ENCODE peak calls at places on chromosome 1, in five cellular contexts. One of them, this sample, is unnamed.
A peak's percentile ranks its signal among the peaks of the same experiment; 100 is the strongest.

GRCh38 chr1:209861242-209861641 is 33.5 kb downstream of the UTP25 start:
- DNase-seq in stomach: no peak
- DNase-seq in HepG2: no peak
- DNase-seq in ascending aorta: no peak
- DNase-seq in thyroid gland: no peak
- DNase-seq in this sample: no peak

GRCh38 chr1:150567341-150567716 is 12.1 kb downstream of the MCL1 start:
- DNase-seq in stomach: no peak
- DNase-seq in HepG2: no peak
- DNase-seq in ascending aorta: no peak
- DNase-seq in thyroid gland: no peak
- DNase-seq in this sample: peak; percentile 63

GRCh38 chr1:155504207-155504606 is 58.4 kb downstream of the ASH1L start:
- DNase-seq in stomach: no peak
- DNase-seq in HepG2: peak; percentile 32
- DNase-seq in ascending aorta: no peak
- DNase-seq in thyroid gland: no peak
- DNase-seq in this sample: peak; percentile 39

GRCh38 chr1:53275566-53275965 is 37.2 kb upstream of the MAGOH start:
- DNase-seq in stomach: no peak
- DNase-seq in HepG2: no peak
- DNase-seq in ascending aorta: no peak
- DNase-seq in thyroid gland: no peak
- DNase-seq in this sample: no peak

GRCh38 chr1:214901718-214902117 is 180.8 kb upstream of the KCNK2 start:
- DNase-seq in stomach: no peak
- DNase-seq in HepG2: no peak
- DNase-seq in ascending aorta: no peak
- DNase-seq in thyroid gland: peak; percentile 7
- DNase-seq in this sample: no peak

GRCh38 chr1:230976825-230977747 is 1.6 kb downstream of the TTC13 start:
- DNase-seq in stomach: no peak
- DNase-seq in HepG2: no peak
- DNase-seq in ascending aorta: no peak
- DNase-seq in thyroid gland: no peak
- DNase-seq in this sample: peak; percentile 41

GRCh38 chr1:51519857-51520699 is 1.0 kb upstream of the EPS15 start:
- DNase-seq in stomach: no peak
- DNase-seq in HepG2: no peak
- DNase-seq in ascending aorta: no peak
- DNase-seq in thyroid gland: no peak
- DNase-seq in this sample: peak; percentile 74

GRCh38 chr1:112358798-112359408 is 37.1 kb upstream of the CTTNBP2NL start:
- DNase-seq in stomach: peak; percentile 64
- DNase-seq in HepG2: peak; percentile 30
- DNase-seq in ascending aorta: peak; percentile 87
- DNase-seq in thyroid gland: peak; percentile 64
- DNase-seq in this sample: peak; percentile 49

GRCh38 chr1:69139007-69139406 is 428.7 kb upstream of the LRRC7 start:
- DNase-seq in stomach: no peak
- DNase-seq in HepG2: no peak
- DNase-seq in ascending aorta: no peak
- DNase-seq in thyroid gland: no peak
- DNase-seq in this sample: no peak

GRCh38 chr1:24181619-24182018 is 5.5 kb downstream of the IFNLR1 start:
- DNase-seq in stomach: no peak
- DNase-seq in HepG2: no peak
- DNase-seq in ascending aorta: no peak
- DNase-seq in thyroid gland: peak; percentile 92
- DNase-seq in this sample: no peak

GRCh38 chr1:115976062-115976899 is at the start of gene SLC22A15:
- DNase-seq in stomach: peak; percentile 69
- DNase-seq in HepG2: no peak
- DNase-seq in ascending aorta: peak; percentile 79
- DNase-seq in thyroid gland: peak; percentile 62
- DNase-seq in this sample: peak; percentile 21

GRCh38 chr1:63817700-63818099 is 43.9 kb downstream of the ROR1 start:
- DNase-seq in stomach: no peak
- DNase-seq in HepG2: no peak
- DNase-seq in ascending aorta: no peak
- DNase-seq in thyroid gland: no peak
- DNase-seq in this sample: no peak

GRCh38 chr1:117650840-117651568 is 45.2 kb downstream of the TENT5C start:
- DNase-seq in stomach: no peak
- DNase-seq in HepG2: no peak
- DNase-seq in ascending aorta: no peak
- DNase-seq in thyroid gland: no peak
- DNase-seq in this sample: no peak

GRCh38 chr1:117646007-117646913 is 40.4 kb downstream of the TENT5C start:
- DNase-seq in stomach: no peak
- DNase-seq in HepG2: no peak
- DNase-seq in ascending aorta: peak; percentile 39
- DNase-seq in thyroid gland: no peak
- DNase-seq in this sample: peak; percentile 70

GRCh38 chr1:117645343-117645742 is 39.5 kb downstream of the TENT5C start:
- DNase-seq in stomach: no peak
- DNase-seq in HepG2: no peak
- DNase-seq in ascending aorta: peak; percentile 8
- DNase-seq in thyroid gland: no peak
- DNase-seq in this sample: no peak

GRCh38 chr1:117646956-117647355 is 41.1 kb downstream of the TENT5C start:
- DNase-seq in stomach: no peak
- DNase-seq in HepG2: no peak
- DNase-seq in ascending aorta: no peak
- DNase-seq in thyroid gland: no peak
- DNase-seq in this sample: no peak

GRCh38 chr1:117648015-117648414 is 42.2 kb downstream of the TENT5C start:
- DNase-seq in stomach: no peak
- DNase-seq in HepG2: no peak
- DNase-seq in ascending aorta: no peak
- DNase-seq in thyroid gland: no peak
- DNase-seq in this sample: no peak
- H3K4me3 ChIP-seq in stomach: no peak overlapping the region
- H3K4me3 ChIP-seq in HepG2: no peak overlapping the region
- H3K4me3 ChIP-seq in ascending aorta: no peak overlapping the region
- H3K4me3 ChIP-seq in thyroid gland: no peak overlapping the region
- H3K4me3 ChIP-seq in this sample: no peak overlapping the region

GRCh38 chr1:234620272-234620711 is 10.3 kb upstream of the IRF2BP2 start:
- DNase-seq in stomach: no peak
- DNase-seq in HepG2: no peak
- DNase-seq in ascending aorta: no peak
- DNase-seq in thyroid gland: no peak
- DNase-seq in this sample: no peak
- H3K4me3 ChIP-seq in stomach: no peak overlapping the region
- H3K4me3 ChIP-seq in HepG2: no peak overlapping the region
- H3K4me3 ChIP-seq in ascending aorta: no peak overlapping the region
- H3K4me3 ChIP-seq in thyroid gland: no peak overlapping the region
- H3K4me3 ChIP-seq in this sample: no peak overlapping the region

GRCh38 chr1:85200367-85200869 is 398 bp downstream of the SYDE2 start:
- DNase-seq in stomach: peak; percentile 26
- DNase-seq in HepG2: peak; percentile 15
- DNase-seq in ascending aorta: no peak
- DNase-seq in thyroid gland: peak; percentile 41
- DNase-seq in this sample: no peak

GRCh38 chr1:85199667-85200366 is 999 bp downstream of the SYDE2 start:
- DNase-seq in stomach: no peak
- DNase-seq in HepG2: no peak
- DNase-seq in ascending aorta: no peak
- DNase-seq in thyroid gland: no peak
- DNase-seq in this sample: peak; percentile 51

GRCh38 chr1:85200870-85201339 is at the start of gene SYDE2:
- DNase-seq in stomach: peak; percentile 82
- DNase-seq in HepG2: peak; percentile 67
- DNase-seq in ascending aorta: peak; percentile 88
- DNase-seq in thyroid gland: peak; percentile 89
- DNase-seq in this sample: peak; percentile 84

GRCh38 chr1:85201340-85202091 is 700 bp upstream of the SYDE2 start:
- DNase-seq in stomach: peak; percentile 78
- DNase-seq in HepG2: peak; percentile 52
- DNase-seq in ascending aorta: peak; percentile 81
- DNase-seq in thyroid gland: peak; percentile 84
- DNase-seq in this sample: peak; percentile 69

GRCh38 chr1:85198864-85199263 is 2.0 kb downstream of the SYDE2 start:
- DNase-seq in stomach: no peak
- DNase-seq in HepG2: no peak
- DNase-seq in ascending aorta: no peak
- DNase-seq in thyroid gland: no peak
- DNase-seq in this sample: peak; percentile 84
- H3K4me3 ChIP-seq in stomach: peak overlapping the region; percentile 88
- H3K4me3 ChIP-seq in HepG2: peak overlapping the region; percentile 97
- H3K4me3 ChIP-seq in ascending aorta: peak overlapping the region; percentile 4
- H3K4me3 ChIP-seq in thyroid gland: no peak overlapping the region
- H3K4me3 ChIP-seq in this sample: no peak overlapping the region

GRCh38 chr1:15620890-15621682 is 3.8 kb downstream of the DDI2 start:
- DNase-seq in stomach: no peak
- DNase-seq in HepG2: no peak
- DNase-seq in ascending aorta: peak; percentile 18
- DNase-seq in thyroid gland: no peak
- DNase-seq in this sample: no peak

GRCh38 chr1:15618685-15619525 is 1.6 kb downstream of the DDI2 start:
- DNase-seq in stomach: no peak
- DNase-seq in HepG2: peak; percentile 94
- DNase-seq in ascending aorta: peak; percentile 46
- DNase-seq in thyroid gland: no peak
- DNase-seq in this sample: peak; percentile 86

GRCh38 chr1:15617874-15618684 is 821 bp downstream of the DDI2 start:
- DNase-seq in stomach: no peak
- DNase-seq in HepG2: peak; percentile 74
- DNase-seq in ascending aorta: no peak
- DNase-seq in thyroid gland: no peak
- DNase-seq in this sample: peak; percentile 77

GRCh38 chr1:15621975-15622374 is 4.7 kb downstream of the DDI2 start:
- DNase-seq in stomach: no peak
- DNase-seq in HepG2: no peak
- DNase-seq in ascending aorta: peak; percentile 34
- DNase-seq in thyroid gland: no peak
- DNase-seq in this sample: no peak

GRCh38 chr1:15620155-15620545 is 2.9 kb downstream of the DDI2 start:
- DNase-seq in stomach: no peak
- DNase-seq in HepG2: no peak
- DNase-seq in ascending aorta: no peak
- DNase-seq in thyroid gland: no peak
- DNase-seq in this sample: no peak
- H3K4me3 ChIP-seq in stomach: no peak overlapping the region
- H3K4me3 ChIP-seq in HepG2: peak overlapping the region; percentile 87
- H3K4me3 ChIP-seq in ascending aorta: no peak overlapping the region
- H3K4me3 ChIP-seq in thyroid gland: no peak overlapping the region
- H3K4me3 ChIP-seq in this sample: no peak overlapping the region

GRCh38 chr1:156656779-156657160 is 14.9 kb downstream of the BCAN start:
- DNase-seq in stomach: no peak
- DNase-seq in HepG2: no peak
- DNase-seq in ascending aorta: no peak
- DNase-seq in thyroid gland: no peak
- DNase-seq in this sample: no peak

GRCh38 chr1:156657971-156658319 is 16.0 kb downstream of the BCAN start:
- DNase-seq in stomach: no peak
- DNase-seq in HepG2: no peak
- DNase-seq in ascending aorta: no peak
- DNase-seq in thyroid gland: no peak
- DNase-seq in this sample: no peak

GRCh38 chr1:156658496-156658895 is 16.6 kb downstream of the BCAN start:
- DNase-seq in stomach: no peak
- DNase-seq in HepG2: no peak
- DNase-seq in ascending aorta: no peak
- DNase-seq in thyroid gland: no peak
- DNase-seq in this sample: no peak

GRCh38 chr1:156655904-156656516 is 14.1 kb downstream of the BCAN start:
- DNase-seq in stomach: no peak
- DNase-seq in HepG2: no peak
- DNase-seq in ascending aorta: no peak
- DNase-seq in thyroid gland: no peak
- DNase-seq in this sample: no peak

DNA sequence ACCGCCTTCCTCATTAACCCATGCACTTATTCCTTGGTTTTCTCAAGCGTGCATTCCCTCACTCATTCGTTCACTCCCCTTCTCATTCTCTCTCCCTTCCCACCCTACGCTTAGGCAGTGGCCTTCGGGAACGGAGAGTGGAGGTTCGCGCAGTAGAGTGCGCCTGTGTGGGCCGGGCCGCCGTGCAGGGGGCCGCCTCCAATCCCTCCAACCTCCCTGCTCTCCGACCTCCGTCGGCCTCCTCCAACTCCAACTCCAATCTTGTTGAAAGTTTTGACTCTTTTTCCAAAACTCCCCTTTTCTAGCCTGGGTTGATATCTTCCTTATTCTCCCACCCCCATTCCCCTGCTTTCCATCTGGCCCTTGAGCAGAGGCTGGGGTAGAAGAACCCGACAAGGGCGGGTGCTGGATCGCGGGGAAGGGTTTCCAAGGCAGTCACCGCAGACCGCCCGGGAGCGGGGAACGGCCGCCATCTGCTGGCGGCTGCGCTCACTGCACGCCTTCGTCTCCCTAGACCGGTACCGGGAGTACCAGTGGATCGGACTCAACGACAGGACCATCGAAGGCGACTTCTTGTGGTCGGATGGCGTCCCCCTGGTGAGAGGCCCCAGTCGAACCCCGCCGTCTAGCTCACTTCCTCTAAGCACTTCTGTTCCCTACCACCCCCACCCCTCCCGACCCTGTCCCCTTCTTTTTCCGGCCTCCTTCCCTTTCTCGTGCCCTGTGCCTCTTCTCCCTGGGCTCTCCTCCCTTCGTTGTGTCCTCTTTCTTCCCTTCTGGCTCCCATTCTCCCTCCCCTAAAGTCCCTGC is 15.4 kb downstream of the BCAN start:
- DNase-seq in stomach: peak; percentile 82
- DNase-seq in HepG2: no peak
- DNase-seq in ascending aorta: peak; percentile 89
- DNase-seq in thyroid gland: peak; percentile 69
- DNase-seq in this sample: peak; percentile 62
- H3K4me3 ChIP-seq in stomach: peak overlapping the region; percentile 44
- H3K4me3 ChIP-seq in HepG2: no peak overlapping the region
- H3K4me3 ChIP-seq in ascending aorta: peak overlapping the region; percentile 44
- H3K4me3 ChIP-seq in thyroid gland: peak overlapping the region; percentile 3
- H3K4me3 ChIP-seq in this sample: peak overlapping the region; percentile 12

GRCh38 chr1:10678395-10678794 is 118.1 kb downstream of the CASZ1 start:
- DNase-seq in stomach: no peak
- DNase-seq in HepG2: no peak
- DNase-seq in ascending aorta: no peak
- DNase-seq in thyroid gland: no peak
- DNase-seq in this sample: no peak
- H3K4me3 ChIP-seq in stomach: no peak overlapping the region
- H3K4me3 ChIP-seq in HepG2: no peak overlapping the region
- H3K4me3 ChIP-seq in ascending aorta: no peak overlapping the region
- H3K4me3 ChIP-seq in thyroid gland: no peak overlapping the region
- H3K4me3 ChIP-seq in this sample: no peak overlapping the region